ENCODE peak calls at places on chromosomes 12 and 14, in ten cellular contexts. One of them, this sample, is unnamed.

GRCh38 chr12:29103539-29103974 is 45.5 kb upstream of the FAR2 start:
- DNase-seq in NCI-H2029 treated with DMSO at 0.1 percent for 48 hours: no peak
- DNase-seq in activated gamma-delta T cell treated with Interleukin-2 at 50 U/mL for 16 hours: peak; percentile 17
- DNase-seq in amniotic stem cell: no peak
- DNase-seq in HTR-8/SVneo: no peak
- DNase-seq in activated T-cell treated with anti-CD3 and anti-CD28 coated beads for 1 hour: no peak
- DNase-seq in stimulated activated CD8-positive, alpha-beta memory T cell treated with anti-CD3 and anti-CD28 coated beads, Interleukin-4, amount 100 ng/mL, for 24 hours: peak; percentile 6
- DNase-seq in amniotic epithelial cell: no peak
- DNase-seq in cerebellum: no peak
- DNase-seq in tibial nerve: no peak
- DNase-seq in this sample: peak; percentile 93

GRCh38 chr12:130832561-130833209 is 6.4 kb downstream of the STX2 start:
- DNase-seq in NCI-H2029 treated with DMSO at 0.1 percent for 48 hours: peak; percentile 2
- DNase-seq in activated gamma-delta T cell treated with Interleukin-2 at 50 U/mL for 16 hours: no peak
- DNase-seq in amniotic stem cell: no peak
- DNase-seq in HTR-8/SVneo: peak; percentile 52
- DNase-seq in activated T-cell treated with anti-CD3 and anti-CD28 coated beads for 1 hour: no peak
- DNase-seq in stimulated activated CD8-positive, alpha-beta memory T cell treated with anti-CD3 and anti-CD28 coated beads, Interleukin-4, amount 100 ng/mL, for 24 hours: no peak
- DNase-seq in amniotic epithelial cell: peak; percentile 93
- DNase-seq in cerebellum: no peak
- DNase-seq in tibial nerve: no peak
- DNase-seq in this sample: peak; percentile 94

GRCh38 chr12:42756841-42757661 is 167.5 kb upstream of the PRICKLE1 start:
- DNase-seq in NCI-H2029 treated with DMSO at 0.1 percent for 48 hours: no peak
- DNase-seq in activated gamma-delta T cell treated with Interleukin-2 at 50 U/mL for 16 hours: no peak
- DNase-seq in amniotic stem cell: peak; percentile 51
- DNase-seq in HTR-8/SVneo: peak; percentile 53
- DNase-seq in activated T-cell treated with anti-CD3 and anti-CD28 coated beads for 1 hour: no peak
- DNase-seq in stimulated activated CD8-positive, alpha-beta memory T cell treated with anti-CD3 and anti-CD28 coated beads, Interleukin-4, amount 100 ng/mL, for 24 hours: no peak
- DNase-seq in amniotic epithelial cell: peak; percentile 96
- DNase-seq in cerebellum: no peak
- DNase-seq in tibial nerve: no peak
- DNase-seq in this sample: no peak

GRCh38 chr12:27424631-27425230 is 21.8 kb upstream of the SMCO2 start:
- DNase-seq in NCI-H2029 treated with DMSO at 0.1 percent for 48 hours: no peak
- DNase-seq in activated gamma-delta T cell treated with Interleukin-2 at 50 U/mL for 16 hours: no peak
- DNase-seq in amniotic stem cell: no peak
- DNase-seq in HTR-8/SVneo: no peak
- DNase-seq in activated T-cell treated with anti-CD3 and anti-CD28 coated beads for 1 hour: no peak
- DNase-seq in stimulated activated CD8-positive, alpha-beta memory T cell treated with anti-CD3 and anti-CD28 coated beads, Interleukin-4, amount 100 ng/mL, for 24 hours: no peak
- DNase-seq in amniotic epithelial cell: peak; percentile 71
- DNase-seq in cerebellum: no peak
- DNase-seq in tibial nerve: no peak
- DNase-seq in this sample: peak; percentile 78

GRCh38 chr12:67276469-67276868 is 7.3 kb downstream of the CAND1 start:
- DNase-seq in NCI-H2029 treated with DMSO at 0.1 percent for 48 hours: no peak
- DNase-seq in activated gamma-delta T cell treated with Interleukin-2 at 50 U/mL for 16 hours: no peak
- DNase-seq in amniotic stem cell: no peak
- DNase-seq in HTR-8/SVneo: no peak
- DNase-seq in activated T-cell treated with anti-CD3 and anti-CD28 coated beads for 1 hour: no peak
- DNase-seq in stimulated activated CD8-positive, alpha-beta memory T cell treated with anti-CD3 and anti-CD28 coated beads, Interleukin-4, amount 100 ng/mL, for 24 hours: no peak
- DNase-seq in amniotic epithelial cell: peak; percentile 76
- DNase-seq in cerebellum: no peak
- DNase-seq in tibial nerve: no peak
- DNase-seq in this sample: no peak

GRCh38 chr14:34496679-34497513 is 34.9 kb upstream of the SPTSSA start:
- DNase-seq in NCI-H2029 treated with DMSO at 0.1 percent for 48 hours: no peak
- DNase-seq in activated gamma-delta T cell treated with Interleukin-2 at 50 U/mL for 16 hours: no peak
- DNase-seq in amniotic stem cell: peak; percentile 87
- DNase-seq in HTR-8/SVneo: peak; percentile 94
- DNase-seq in activated T-cell treated with anti-CD3 and anti-CD28 coated beads for 1 hour: no peak
- DNase-seq in stimulated activated CD8-positive, alpha-beta memory T cell treated with anti-CD3 and anti-CD28 coated beads, Interleukin-4, amount 100 ng/mL, for 24 hours: no peak
- DNase-seq in amniotic epithelial cell: peak; percentile 99
- DNase-seq in cerebellum: no peak
- DNase-seq in tibial nerve: peak; percentile 69
- DNase-seq in this sample: no peak

GRCh38 chr12:123540899-123541662 is 7.6 kb upstream of the RILPL1 start:
- DNase-seq in NCI-H2029 treated with DMSO at 0.1 percent for 48 hours: no peak
- DNase-seq in activated gamma-delta T cell treated with Interleukin-2 at 50 U/mL for 16 hours: no peak
- DNase-seq in amniotic stem cell: no peak
- DNase-seq in HTR-8/SVneo: no peak
- DNase-seq in activated T-cell treated with anti-CD3 and anti-CD28 coated beads for 1 hour: no peak
- DNase-seq in stimulated activated CD8-positive, alpha-beta memory T cell treated with anti-CD3 and anti-CD28 coated beads, Interleukin-4, amount 100 ng/mL, for 24 hours: no peak
- DNase-seq in amniotic epithelial cell: no peak
- DNase-seq in cerebellum: no peak
- DNase-seq in tibial nerve: no peak
- DNase-seq in this sample: no peak

GRCh38 chr14:93533864-93534263 is 103.1 kb downstream of the UNC79 start:
- DNase-seq in NCI-H2029 treated with DMSO at 0.1 percent for 48 hours: no peak
- DNase-seq in activated gamma-delta T cell treated with Interleukin-2 at 50 U/mL for 16 hours: no peak
- DNase-seq in amniotic stem cell: no peak
- DNase-seq in HTR-8/SVneo: no peak
- DNase-seq in activated T-cell treated with anti-CD3 and anti-CD28 coated beads for 1 hour: no peak
- DNase-seq in stimulated activated CD8-positive, alpha-beta memory T cell treated with anti-CD3 and anti-CD28 coated beads, Interleukin-4, amount 100 ng/mL, for 24 hours: no peak
- DNase-seq in amniotic epithelial cell: no peak
- DNase-seq in cerebellum: no peak
- DNase-seq in tibial nerve: no peak
- DNase-seq in this sample: peak; percentile 69

GRCh38 chr12:107521826-107522355 is 163.7 kb upstream of the PWP1 start:
- DNase-seq in NCI-H2029 treated with DMSO at 0.1 percent for 48 hours: no peak
- DNase-seq in activated gamma-delta T cell treated with Interleukin-2 at 50 U/mL for 16 hours: no peak
- DNase-seq in amniotic stem cell: no peak
- DNase-seq in HTR-8/SVneo: no peak
- DNase-seq in activated T-cell treated with anti-CD3 and anti-CD28 coated beads for 1 hour: no peak
- DNase-seq in stimulated activated CD8-positive, alpha-beta memory T cell treated with anti-CD3 and anti-CD28 coated beads, Interleukin-4, amount 100 ng/mL, for 24 hours: no peak
- DNase-seq in amniotic epithelial cell: no peak
- DNase-seq in cerebellum: no peak
- DNase-seq in tibial nerve: no peak
- DNase-seq in this sample: no peak

GRCh38 chr14:75648066-75648838 is 12.4 kb downstream of the ERG28 start:
- DNase-seq in NCI-H2029 treated with DMSO at 0.1 percent for 48 hours: peak; percentile 6
- DNase-seq in activated gamma-delta T cell treated with Interleukin-2 at 50 U/mL for 16 hours: no peak
- DNase-seq in amniotic stem cell: peak; percentile 86
- DNase-seq in HTR-8/SVneo: peak; percentile 95
- DNase-seq in activated T-cell treated with anti-CD3 and anti-CD28 coated beads for 1 hour: no peak
- DNase-seq in stimulated activated CD8-positive, alpha-beta memory T cell treated with anti-CD3 and anti-CD28 coated beads, Interleukin-4, amount 100 ng/mL, for 24 hours: no peak
- DNase-seq in amniotic epithelial cell: peak; percentile 97
- DNase-seq in cerebellum: no peak
- DNase-seq in tibial nerve: peak; percentile 47
- DNase-seq in this sample: no peak

GRCh38 chr12:118398878-118399277 is 22.5 kb downstream of the SUDS3 start:
- DNase-seq in NCI-H2029 treated with DMSO at 0.1 percent for 48 hours: no peak
- DNase-seq in activated gamma-delta T cell treated with Interleukin-2 at 50 U/mL for 16 hours: no peak
- DNase-seq in amniotic stem cell: no peak
- DNase-seq in HTR-8/SVneo: no peak
- DNase-seq in activated T-cell treated with anti-CD3 and anti-CD28 coated beads for 1 hour: no peak
- DNase-seq in stimulated activated CD8-positive, alpha-beta memory T cell treated with anti-CD3 and anti-CD28 coated beads, Interleukin-4, amount 100 ng/mL, for 24 hours: no peak
- DNase-seq in amniotic epithelial cell: peak; percentile 79
- DNase-seq in cerebellum: no peak
- DNase-seq in tibial nerve: no peak
- DNase-seq in this sample: no peak

GRCh38 chr12:92304335-92305066 is 158.9 kb upstream of the BTG1 start:
- DNase-seq in NCI-H2029 treated with DMSO at 0.1 percent for 48 hours: no peak
- DNase-seq in activated gamma-delta T cell treated with Interleukin-2 at 50 U/mL for 16 hours: no peak
- DNase-seq in amniotic stem cell: no peak
- DNase-seq in HTR-8/SVneo: no peak
- DNase-seq in activated T-cell treated with anti-CD3 and anti-CD28 coated beads for 1 hour: no peak
- DNase-seq in stimulated activated CD8-positive, alpha-beta memory T cell treated with anti-CD3 and anti-CD28 coated beads, Interleukin-4, amount 100 ng/mL, for 24 hours: no peak
- DNase-seq in amniotic epithelial cell: no peak
- DNase-seq in cerebellum: no peak
- DNase-seq in tibial nerve: no peak
- DNase-seq in this sample: no peak

GRCh38 chr12:95328708-95329107 is 111.1 kb downstream of the VEZT start:
- DNase-seq in NCI-H2029 treated with DMSO at 0.1 percent for 48 hours: no peak
- DNase-seq in activated gamma-delta T cell treated with Interleukin-2 at 50 U/mL for 16 hours: no peak
- DNase-seq in amniotic stem cell: no peak
- DNase-seq in HTR-8/SVneo: no peak
- DNase-seq in activated T-cell treated with anti-CD3 and anti-CD28 coated beads for 1 hour: no peak
- DNase-seq in stimulated activated CD8-positive, alpha-beta memory T cell treated with anti-CD3 and anti-CD28 coated beads, Interleukin-4, amount 100 ng/mL, for 24 hours: no peak
- DNase-seq in amniotic epithelial cell: no peak
- DNase-seq in cerebellum: no peak
- DNase-seq in tibial nerve: no peak
- DNase-seq in this sample: no peak

GRCh38 chr14:51014086-51014485 is 69.8 kb upstream of the PYGL start:
- DNase-seq in NCI-H2029 treated with DMSO at 0.1 percent for 48 hours: no peak
- DNase-seq in activated gamma-delta T cell treated with Interleukin-2 at 50 U/mL for 16 hours: no peak
- DNase-seq in amniotic stem cell: no peak
- DNase-seq in HTR-8/SVneo: no peak
- DNase-seq in activated T-cell treated with anti-CD3 and anti-CD28 coated beads for 1 hour: no peak
- DNase-seq in stimulated activated CD8-positive, alpha-beta memory T cell treated with anti-CD3 and anti-CD28 coated beads, Interleukin-4, amount 100 ng/mL, for 24 hours: no peak
- DNase-seq in amniotic epithelial cell: peak; percentile 77
- DNase-seq in cerebellum: peak; percentile 38
- DNase-seq in tibial nerve: no peak
- DNase-seq in this sample: no peak

GRCh38 chr14:55638665-55639064 is 58.7 kb downstream of the KTN1 start:
- DNase-seq in NCI-H2029 treated with DMSO at 0.1 percent for 48 hours: no peak
- DNase-seq in activated gamma-delta T cell treated with Interleukin-2 at 50 U/mL for 16 hours: no peak
- DNase-seq in amniotic stem cell: no peak
- DNase-seq in HTR-8/SVneo: no peak
- DNase-seq in activated T-cell treated with anti-CD3 and anti-CD28 coated beads for 1 hour: no peak
- DNase-seq in stimulated activated CD8-positive, alpha-beta memory T cell treated with anti-CD3 and anti-CD28 coated beads, Interleukin-4, amount 100 ng/mL, for 24 hours: no peak
- DNase-seq in amniotic epithelial cell: no peak
- DNase-seq in cerebellum: no peak
- DNase-seq in tibial nerve: no peak
- DNase-seq in this sample: no peak

GRCh38 chr14:100282766-100283419 is 23.4 kb downstream of the SLC25A29 start:
- DNase-seq in NCI-H2029 treated with DMSO at 0.1 percent for 48 hours: no peak
- DNase-seq in activated gamma-delta T cell treated with Interleukin-2 at 50 U/mL for 16 hours: no peak
- DNase-seq in amniotic stem cell: no peak
- DNase-seq in HTR-8/SVneo: no peak
- DNase-seq in activated T-cell treated with anti-CD3 and anti-CD28 coated beads for 1 hour: no peak
- DNase-seq in stimulated activated CD8-positive, alpha-beta memory T cell treated with anti-CD3 and anti-CD28 coated beads, Interleukin-4, amount 100 ng/mL, for 24 hours: no peak
- DNase-seq in amniotic epithelial cell: no peak
- DNase-seq in cerebellum: no peak
- DNase-seq in tibial nerve: no peak
- DNase-seq in this sample: no peak

GRCh38 chr12:57568838-57569237 is 19.0 kb downstream of the KIF5A start:
- DNase-seq in NCI-H2029 treated with DMSO at 0.1 percent for 48 hours: no peak
- DNase-seq in activated gamma-delta T cell treated with Interleukin-2 at 50 U/mL for 16 hours: no peak
- DNase-seq in amniotic stem cell: no peak
- DNase-seq in HTR-8/SVneo: no peak
- DNase-seq in activated T-cell treated with anti-CD3 and anti-CD28 coated beads for 1 hour: no peak
- DNase-seq in stimulated activated CD8-positive, alpha-beta memory T cell treated with anti-CD3 and anti-CD28 coated beads, Interleukin-4, amount 100 ng/mL, for 24 hours: no peak
- DNase-seq in amniotic epithelial cell: no peak
- DNase-seq in cerebellum: no peak
- DNase-seq in tibial nerve: no peak
- DNase-seq in this sample: no peak

GRCh38 chr12:91007531-91008290 is 2.9 kb upstream of the EPYC start:
- DNase-seq in NCI-H2029 treated with DMSO at 0.1 percent for 48 hours: no peak
- DNase-seq in activated gamma-delta T cell treated with Interleukin-2 at 50 U/mL for 16 hours: no peak
- DNase-seq in amniotic stem cell: no peak
- DNase-seq in HTR-8/SVneo: no peak
- DNase-seq in activated T-cell treated with anti-CD3 and anti-CD28 coated beads for 1 hour: no peak
- DNase-seq in stimulated activated CD8-positive, alpha-beta memory T cell treated with anti-CD3 and anti-CD28 coated beads, Interleukin-4, amount 100 ng/mL, for 24 hours: no peak
- DNase-seq in amniotic epithelial cell: no peak
- DNase-seq in cerebellum: no peak
- DNase-seq in tibial nerve: no peak
- DNase-seq in this sample: peak; percentile 4

GRCh38 chr12:104410786-104411185 is 46.0 kb upstream of the CHST11 start:
- DNase-seq in NCI-H2029 treated with DMSO at 0.1 percent for 48 hours: no peak
- DNase-seq in activated gamma-delta T cell treated with Interleukin-2 at 50 U/mL for 16 hours: no peak
- DNase-seq in amniotic stem cell: no peak
- DNase-seq in HTR-8/SVneo: no peak
- DNase-seq in activated T-cell treated with anti-CD3 and anti-CD28 coated beads for 1 hour: no peak
- DNase-seq in stimulated activated CD8-positive, alpha-beta memory T cell treated with anti-CD3 and anti-CD28 coated beads, Interleukin-4, amount 100 ng/mL, for 24 hours: no peak
- DNase-seq in amniotic epithelial cell: peak; percentile 58
- DNase-seq in cerebellum: no peak
- DNase-seq in tibial nerve: no peak
- DNase-seq in this sample: no peak

GRCh38 chr12:63276537-63277365 is 125.8 kb upstream of the AVPR1A start:
- DNase-seq in NCI-H2029 treated with DMSO at 0.1 percent for 48 hours: peak; percentile 77
- DNase-seq in activated gamma-delta T cell treated with Interleukin-2 at 50 U/mL for 16 hours: no peak
- DNase-seq in amniotic stem cell: no peak
- DNase-seq in HTR-8/SVneo: peak; percentile 10
- DNase-seq in activated T-cell treated with anti-CD3 and anti-CD28 coated beads for 1 hour: no peak
- DNase-seq in stimulated activated CD8-positive, alpha-beta memory T cell treated with anti-CD3 and anti-CD28 coated beads, Interleukin-4, amount 100 ng/mL, for 24 hours: no peak
- DNase-seq in amniotic epithelial cell: peak; percentile 10
- DNase-seq in cerebellum: no peak
- DNase-seq in tibial nerve: no peak
- DNase-seq in this sample: peak; percentile 79

GRCh38 chr14:73239463-73240241 is 2.3 kb downstream of the PAPLN start:
- DNase-seq in NCI-H2029 treated with DMSO at 0.1 percent for 48 hours: no peak
- DNase-seq in activated gamma-delta T cell treated with Interleukin-2 at 50 U/mL for 16 hours: no peak
- DNase-seq in amniotic stem cell: peak; percentile 2
- DNase-seq in HTR-8/SVneo: no peak
- DNase-seq in activated T-cell treated with anti-CD3 and anti-CD28 coated beads for 1 hour: no peak
- DNase-seq in stimulated activated CD8-positive, alpha-beta memory T cell treated with anti-CD3 and anti-CD28 coated beads, Interleukin-4, amount 100 ng/mL, for 24 hours: no peak
- DNase-seq in amniotic epithelial cell: peak; percentile 55
- DNase-seq in cerebellum: no peak
- DNase-seq in tibial nerve: peak; percentile 51
- DNase-seq in this sample: no peak

GRCh38 chr12:89160716-89161123 is 191.6 kb downstream of the DUSP6 start:
- DNase-seq in NCI-H2029 treated with DMSO at 0.1 percent for 48 hours: no peak
- DNase-seq in activated gamma-delta T cell treated with Interleukin-2 at 50 U/mL for 16 hours: no peak
- DNase-seq in amniotic stem cell: peak; percentile 78
- DNase-seq in HTR-8/SVneo: peak; percentile 24
- DNase-seq in activated T-cell treated with anti-CD3 and anti-CD28 coated beads for 1 hour: no peak
- DNase-seq in stimulated activated CD8-positive, alpha-beta memory T cell treated with anti-CD3 and anti-CD28 coated beads, Interleukin-4, amount 100 ng/mL, for 24 hours: peak; percentile 20
- DNase-seq in amniotic epithelial cell: peak; percentile 91
- DNase-seq in cerebellum: no peak
- DNase-seq in tibial nerve: no peak
- DNase-seq in this sample: peak; percentile 67